ENCODE peak calls at places on chromosomes 11 and 22, in five cellular contexts. V, B, Q, F and Z are unnamed samples.

GRCh38 chr11:131195801-131196517 is 174.5 kb upstream of the NTM start:
- DNase-seq in V (peak; percentile 42), B (no peak), Q (no peak), F (peak; percentile 11), Z (no peak)

GRCh38 chr11:83609181-83609580 is 323.0 kb upstream of the CCDC90B start:
- DNase-seq in V (no peak), B (no peak), Q (no peak), F (no peak), Z (no peak)

GRCh38 chr11:73521621-73522020 is 76.3 kb downstream of the FAM168A start:
- DNase-seq in V (no peak), B (peak; percentile 53), Q (peak; percentile 51), F (no peak), Z (peak; percentile 75)

GRCh38 chr11:58060939-58061672 is 30.4 kb downstream of the OR6Q1 start:
- DNase-seq in V (peak; percentile 39), B (peak; percentile 57), Q (no peak), F (no peak), Z (no peak)

GRCh38 chr11:32288276-32288675 is 147.1 kb downstream of the WT1 start:
- DNase-seq in V (no peak), B (no peak), Q (no peak), F (no peak), Z (no peak)

GRCh38 chr11:30481385-30481784 is 104.8 kb downstream of the MPPED2 start:
- DNase-seq in V (no peak), B (no peak), Q (no peak), F (no peak), Z (no peak)

GRCh38 chr11:96162816-96163499 is 180.0 kb downstream of the MAML2 start:
- DNase-seq in V (peak; percentile 76), B (peak; percentile 80), Q (peak; percentile 93), F (peak; percentile 76), Z (peak; percentile 94)

GRCh38 chr22:17917490-17917983 is 106.8 kb downstream of the MICAL3 start:
- DNase-seq in V (peak; percentile 30), B (no peak), Q (no peak), F (no peak), Z (no peak)

GRCh38 chr11:34997872-34998548 is 81.6 kb downstream of the PDHX start:
- DNase-seq in V (peak; percentile 35), B (peak; percentile 73), Q (peak; percentile 26), F (no peak), Z (peak; percentile 19)

GRCh38 chr11:82867495-82868082 is 32.6 kb downstream of the PRCP start:
- DNase-seq in V (peak; percentile 80), B (peak; percentile 89), Q (peak; percentile 87), F (peak; percentile 48), Z (peak; percentile 78)

GRCh38 chr11:75524576-75525432 is 937 bp downstream of the GDPD5 start:
- DNase-seq in V (no peak), B (peak; percentile 63), Q (peak; percentile 23), F (no peak), Z (peak; percentile 31)

GRCh38 chr11:12606597-12606996 is 67.6 kb upstream of the TEAD1 start:
- DNase-seq in V (peak; percentile 17), B (peak; percentile 73), Q (no peak), F (peak; percentile 72), Z (no peak)

GRCh38 chr11:75022289-75022688 is 33.6 kb downstream of the NEU3 start:
- DNase-seq in V (peak; percentile 34), B (no peak), Q (no peak), F (no peak), Z (no peak)

GRCh38 chr22:45688606-45689080 is 17.0 kb downstream of the ATXN10 start:
- DNase-seq in V (peak; percentile 67), B (peak; percentile 95), Q (no peak), F (peak; percentile 73), Z (no peak)

GRCh38 chr11:57425565-57426438 is 1.1 kb downstream of the SLC43A3 start:
- DNase-seq in V (peak; percentile 60), B (no peak), Q (peak; percentile 41), F (no peak), Z (peak; percentile 31)

GRCh38 chr22:42022162-42022847 is 23.7 kb downstream of the WBP2NL start:
- DNase-seq in V (peak; percentile 70), B (peak; percentile 33), Q (no peak), F (no peak), Z (no peak)

GRCh38 chr11:102414559-102414958 is 38.0 kb downstream of the TMEM123 start:
- DNase-seq in V (no peak), B (no peak), Q (no peak), F (no peak), Z (no peak)

GRCh38 chr11:69874984-69875673 is 55.9 kb upstream of the FGF3 start:
- DNase-seq in V (no peak), B (no peak), Q (no peak), F (no peak), Z (no peak)

GRCh38 chr22:50107529-50107928 is 17.7 kb downstream of the MOV10L1 start:
- DNase-seq in V (no peak), B (no peak), Q (no peak), F (no peak), Z (no peak)

GRCh38 chr11:69854719-69855118 is 35.5 kb upstream of the FGF3 start:
- DNase-seq in V (peak; percentile 78), B (peak; percentile 85), Q (no peak), F (no peak), Z (no peak)

GRCh38 chr11:128874406-128874805 is 7.3 kb upstream of the KCNJ1 start:
- DNase-seq in V (no peak), B (peak; percentile 13), Q (no peak), F (no peak), Z (no peak)

GRCh38 chr11:96341237-96342130 is 1.5 kb downstream of the MAML2 start:
- DNase-seq in V (peak; percentile 39), B (peak; percentile 79), Q (peak; percentile 49), F (no peak), Z (peak; percentile 57)

GRCh38 chr11:64406221-64406946 is 47.4 kb downstream of the RPS6KA4 start:
- DNase-seq in V (no peak), B (no peak), Q (no peak), F (no peak), Z (peak; percentile 4)

GRCh38 chr11:59243633-59244032 is 30.9 kb upstream of the MPEG1 start:
- DNase-seq in V (no peak), B (peak; percentile 37), Q (no peak), F (no peak), Z (no peak)

GRCh38 chr11:61378713-61379313 is 13.6 kb upstream of the TMEM216 start:
- DNase-seq in V (peak; percentile 95), B (peak; percentile 89), Q (no peak), F (peak; percentile 88), Z (no peak)

GRCh38 chr22:48237466-48237865 is 1475.0 kb downstream of the TBC1D22A start:
- DNase-seq in V (no peak), B (no peak), Q (no peak), F (no peak), Z (no peak)

GRCh38 chr11:256952-257737 is 20.4 kb downstream of the PSMD13 start:
- DNase-seq in V (no peak), B (no peak), Q (no peak), F (no peak), Z (no peak)

GRCh38 chr11:2775626-2776350 is 76.0 kb upstream of the KCNQ1OT1 start:
- DNase-seq in V (no peak), B (no peak), Q (no peak), F (no peak), Z (no peak)

GRCh38 chr11:62644220-62644619 is 2.2 kb downstream of the GANAB start:
- DNase-seq in V (no peak), B (no peak), Q (no peak), F (no peak), Z (no peak)

GRCh38 chr11:127919206-127920000 is 668.0 kb downstream of the ETS1 start:
- DNase-seq in V (peak; percentile 89), B (peak; percentile 88), Q (peak; percentile 6), F (peak; percentile 53), Z (no peak)

GRCh38 chr22:49627217-49628181 is 200.2 kb downstream of the BRD1 start:
- DNase-seq in V (no peak), B (no peak), Q (no peak), F (no peak), Z (no peak)

GRCh38 chr22:19578180-19579004 is 54.2 kb upstream of the CLDN5 start:
- DNase-seq in V (no peak), B (no peak), Q (no peak), F (no peak), Z (no peak)

GRCh38 chr11:20127671-20128527 is 32.4 kb downstream of the DBX1 start:
- DNase-seq in V (peak; percentile 73), B (peak; percentile 74), Q (peak; percentile 69), F (peak; percentile 48), Z (peak; percentile 73)

GRCh38 chr22:25558341-25558740 is 6.1 kb upstream of the GRK3 start:
- DNase-seq in V (no peak), B (no peak), Q (no peak), F (no peak), Z (no peak)

GRCh38 chr22:46754110-46754799 is 8.2 kb upstream of the TBC1D22A start:
- DNase-seq in V (peak; percentile 97), B (peak; percentile 99), Q (peak; percentile 99), F (peak; percentile 89), Z (peak; percentile 100)